ENCODE peak calls at places on chromosomes 12 and 14, in eight cellular contexts. A, O, P, N, V, J, D and I are unnamed samples.

GRCh38 chr12:56474389-56474788 is 6.0 kb downstream of the SPRYD4 start:
- DNase-seq in A (no peak), O (no peak), P (no peak), N (no peak), V (no peak), J (no peak), D (no peak), I (no peak)

GRCh38 chr14:95835331-95835730 is 41.3 kb upstream of the TUNAR start:
- DNase-seq in A (no peak), O (no peak), P (no peak), N (no peak), V (peak), J (no peak), D (no peak), I (no peak)

GRCh38 chr14:35747379-35747778 is 61.7 kb downstream of the RALGAPA1 start:
- DNase-seq in A (no peak), O (peak), P (no peak), N (no peak), V (no peak), J (no peak), D (no peak), I (no peak)

GRCh38 chr14:64856528-64857445 is 22.9 kb downstream of the SPTB start:
- DNase-seq in A (no peak), O (no peak), P (peak), N (no peak), V (no peak), J (no peak), D (no peak), I (peak)

GRCh38 chr12:130589391-130590317 is 126.4 kb downstream of the RIMBP2 start:
- DNase-seq in A (no peak), O (no peak), P (no peak), N (no peak), V (no peak), J (no peak), D (no peak), I (no peak)

GRCh38 chr14:51277753-51278415 is 37.8 kb downstream of the TMX1 start:
- DNase-seq in A (no peak), O (no peak), P (no peak), N (no peak), V (peak), J (no peak), D (no peak), I (peak)

GRCh38 chr14:57530571-57530970 is 36.9 kb upstream of the CCDC198 start:
- DNase-seq in A (no peak), O (no peak), P (no peak), N (no peak), V (no peak), J (no peak), D (no peak), I (no peak)

GRCh38 chr12:10409387-10409786 is at the start of gene KLRC4:
- DNase-seq in A (no peak), O (no peak), P (no peak), N (no peak), V (peak), J (no peak), D (peak), I (peak)

GRCh38 chr12:121805171-121805687 is 1.4 kb downstream of the SETD1B start:
- DNase-seq in A (no peak), O (peak), P (peak), N (no peak), V (peak), J (peak), D (no peak), I (peak)

GRCh38 chr14:67718265-67718664 is 16.6 kb downstream of the RDH12 start:
- DNase-seq in A (no peak), O (no peak), P (no peak), N (no peak), V (no peak), J (no peak), D (no peak), I (no peak)

GRCh38 chr14:80395031-80395430 is 183.7 kb upstream of the DIO2 start:
- DNase-seq in A (no peak), O (no peak), P (no peak), N (no peak), V (no peak), J (no peak), D (no peak), I (no peak)

GRCh38 chr12:77131977-77132490 is 66.7 kb upstream of the E2F7 start:
- DNase-seq in A (no peak), O (peak), P (no peak), N (no peak), V (no peak), J (no peak), D (no peak), I (no peak)

GRCh38 chr12:32533971-32534590 is 134.7 kb downstream of the FGD4 start:
- DNase-seq in A (peak), O (peak), P (peak), N (no peak), V (peak), J (peak), D (peak), I (peak)

GRCh38 chr14:103535081-103535890 is 6.3 kb downstream of the TRMT61A start:
- DNase-seq in A (no peak), O (no peak), P (no peak), N (no peak), V (no peak), J (no peak), D (no peak), I (no peak)

GRCh38 chr14:103533999-103534575 is 5.1 kb downstream of the TRMT61A start:
- DNase-seq in A (no peak), O (no peak), P (no peak), N (no peak), V (no peak), J (no peak), D (no peak), I (no peak)

GRCh38 chr14:103535891-103536565 is 7.0 kb downstream of the TRMT61A start:
- DNase-seq in A (no peak), O (no peak), P (no peak), N (no peak), V (no peak), J (no peak), D (no peak), I (no peak)

GRCh38 chr14:103533137-103533998 is 4.4 kb downstream of the TRMT61A start:
- DNase-seq in A (no peak), O (no peak), P (no peak), N (no peak), V (no peak), J (no peak), D (no peak), I (no peak)

GRCh38 chr14:103534576-103535061 is 5.6 kb downstream of the TRMT61A start:
- DNase-seq in A (no peak), O (no peak), P (no peak), N (no peak), V (no peak), J (no peak), D (no peak), I (no peak)
- H3K4me3 ChIP-seq in A (no peak), O (no peak), P (no peak), N (no peak), V (no peak), J (no peak), D (no peak), I (no peak)

GRCh38 chr14:22870811-22871199 is 735 bp upstream of the LRP10 start:
- DNase-seq in A (no peak), O (no peak), P (no peak), N (no peak), V (no peak), J (no peak), D (no peak), I (no peak)
- H3K4me3 ChIP-seq in A (no peak), O (peak), P (peak), N (peak), V (peak), J (peak), D (peak), I (peak)

DNA sequence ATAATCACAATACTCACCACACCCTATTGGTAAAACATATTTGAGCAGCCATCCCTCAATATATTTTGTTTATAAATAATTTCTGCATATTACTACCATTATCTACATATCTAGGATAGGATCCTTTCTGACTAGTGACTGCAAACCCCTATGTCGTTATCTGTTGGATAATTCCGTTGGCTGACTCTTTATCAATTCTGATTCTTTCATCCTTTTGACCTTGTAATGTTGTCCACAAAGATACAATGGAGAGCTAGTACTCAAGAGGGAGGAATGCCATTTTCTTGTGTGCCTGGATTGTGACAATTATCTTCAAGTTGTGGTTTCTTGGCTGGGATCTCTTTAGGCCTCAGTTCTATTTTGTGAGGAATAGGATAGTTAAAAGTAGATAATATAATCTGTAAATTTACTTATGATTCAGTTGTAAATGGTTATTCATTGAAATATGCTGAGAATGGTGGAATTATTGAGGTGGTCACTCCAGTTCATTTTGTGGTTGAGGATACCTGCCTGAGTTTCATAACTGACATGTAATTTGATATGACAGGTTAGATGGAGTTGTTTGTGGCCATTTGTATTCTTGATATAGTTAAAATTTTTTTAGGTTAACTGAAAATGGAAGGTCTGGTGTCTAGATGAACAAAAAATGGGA is 10.1 kb downstream of the CHST11 start:
- DNase-seq in A (no peak), O (peak), P (no peak), N (no peak), V (no peak), J (no peak), D (no peak), I (no peak)
- H3K4me3 ChIP-seq in A (no peak), O (no peak), P (no peak), N (no peak), V (no peak), J (no peak), D (no peak), I (no peak)

GRCh38 chr14:58985786-58986185 is 202.7 kb upstream of the DAAM1 start:
- DNase-seq in A (no peak), O (no peak), P (no peak), N (no peak), V (no peak), J (no peak), D (no peak), I (no peak)
- H3K4me3 ChIP-seq in A (no peak), O (no peak), P (no peak), N (no peak), V (no peak), J (no peak), D (no peak), I (no peak)